ENCODE peak calls at places on chromosomes 16 and 17, in nine cellular contexts. V, P, I, S, Z, O, L, T and X are unnamed samples. For H3K36me3, the result is how much of the 10 kb centered on the place peaks cover.

GRCh38 chr16:79863128-79864031 is 262.8 kb upstream of the MAF start:
- DNase-seq in V (no peak), P (no peak), I (no peak), S (no peak), Z (no peak), O (no peak), L (no peak), T (no peak), X (no peak)

GRCh38 chr17:50667259-50668024 is 32.8 kb downstream of the ABCC3 start:
- DNase-seq in V (no peak), P (no peak), I (no peak), S (no peak), Z (no peak), O (no peak), L (no peak), T (no peak), X (no peak)

GRCh38 chr17:75976175-75976848 is 2.7 kb downstream of the ACOX1 start:
- DNase-seq in V (no peak), P (peak), I (no peak), S (no peak), Z (no peak), O (no peak), L (no peak), T (peak), X (no peak)

GRCh38 chr16:28930652-28931051 is 1.1 kb upstream of the CD19 start:
- DNase-seq in V (no peak), P (no peak), I (no peak), S (peak), Z (no peak), O (peak), L (no peak), T (no peak), X (no peak)

GRCh38 chr16:11683140-11683539 is 14.9 kb downstream of the SNN start:
- DNase-seq in V (no peak), P (no peak), I (no peak), S (peak), Z (no peak), O (no peak), L (no peak), T (no peak), X (no peak)

GRCh38 chr17:33725675-33726271 is 432.7 kb upstream of the ASIC2 start:
- DNase-seq in V (peak), P (peak), I (peak), S (peak), Z (no peak), O (peak), L (peak), T (peak), X (peak)

GRCh38 chr17:39755550-39756375 is 18.0 kb downstream of the GRB7 start:
- DNase-seq in V (peak), P (peak), I (no peak), S (peak), Z (no peak), O (no peak), L (no peak), T (no peak), X (no peak)

GRCh38 chr16:27305839-27306442 is 7.8 kb upstream of the IL4R start:
- DNase-seq in V (no peak), P (no peak), I (no peak), S (no peak), Z (no peak), O (no peak), L (no peak), T (no peak), X (no peak)

GRCh38 chr17:75400326-75400939 is 5.0 kb downstream of the GRB2 start:
- DNase-seq in V (no peak), P (no peak), I (no peak), S (no peak), Z (no peak), O (no peak), L (no peak), T (no peak), X (no peak)

GRCh38 chr17:81090361-81091133 is 55.6 kb downstream of the BAIAP2 start:
- DNase-seq in V (no peak), P (peak), I (peak), S (peak), Z (no peak), O (peak), L (peak), T (peak), X (peak)

GRCh38 chr16:4500283-4500682 is 24.1 kb downstream of the HMOX2 start:
- DNase-seq in V (no peak), P (peak), I (peak), S (no peak), Z (peak), O (no peak), L (no peak), T (peak), X (no peak)

GRCh38 chr17:61409301-61410099 is 9.9 kb downstream of the TBX2 start:
- DNase-seq in V (peak), P (peak), I (peak), S (no peak), Z (peak), O (peak), L (peak), T (peak), X (peak)

GRCh38 chr17:21345236-21345635 is 30.9 kb upstream of the KCNJ12 start:
- DNase-seq in V (no peak), P (no peak), I (no peak), S (peak), Z (no peak), O (no peak), L (peak), T (no peak), X (no peak)

GRCh38 chr17:58176200-58176599 is 9.4 kb downstream of the OR4D2 start:
- DNase-seq in V (no peak), P (peak), I (peak), S (no peak), Z (no peak), O (peak), L (no peak), T (peak), X (peak)

GRCh38 chr17:50904522-50905459 is 38.6 kb upstream of the TOB1 start:
- DNase-seq in V (no peak), P (peak), I (peak), S (peak), Z (no peak), O (peak), L (peak), T (peak), X (no peak)

GRCh38 chr16:11156401-11156800 is 99.6 kb downstream of the SOCS1 start:
- DNase-seq in V (no peak), P (no peak), I (no peak), S (no peak), Z (no peak), O (no peak), L (no peak), T (no peak), X (no peak)

GRCh38 chr16:77686385-77686784 is 35.9 kb upstream of the NUDT7 start:
- DNase-seq in V (no peak), P (no peak), I (no peak), S (no peak), Z (no peak), O (no peak), L (no peak), T (no peak), X (no peak)

GRCh38 chr16:51133691-51134090 is 17.4 kb downstream of the SALL1 start:
- DNase-seq in V (no peak), P (no peak), I (no peak), S (no peak), Z (no peak), O (peak), L (no peak), T (no peak), X (peak)

GRCh38 chr16:69833357-69833781 is 71.2 kb downstream of the WWP2 start:
- DNase-seq in V (no peak), P (peak), I (no peak), S (no peak), Z (no peak), O (no peak), L (no peak), T (no peak), X (no peak)

GRCh38 chr16:1643521-1643920 is 31.4 kb downstream of the CRAMP1 start:
- DNase-seq in V (no peak), P (no peak), I (no peak), S (no peak), Z (no peak), O (no peak), L (no peak), T (no peak), X (no peak)

GRCh38 chr16:79475841-79476240 is 124.7 kb downstream of the MAF start:
- DNase-seq in V (no peak), P (no peak), I (no peak), S (no peak), Z (no peak), O (no peak), L (no peak), T (no peak), X (no peak)

GRCh38 chr17:18247613-18248001 is 10.9 kb downstream of the FLII start:
- DNase-seq in V (no peak), P (no peak), I (no peak), S (no peak), Z (no peak), O (no peak), L (no peak), T (no peak), X (no peak)

GRCh38 chr16:1846416-1846815 is 19.4 kb downstream of the FAHD1 start:
- DNase-seq in V (no peak), P (no peak), I (no peak), S (no peak), Z (no peak), O (no peak), L (no peak), T (no peak), X (no peak)

GRCh38 chr16:27849621-27850020 is 213.9 kb downstream of the GSG1L start:
- DNase-seq in V (no peak), P (no peak), I (no peak), S (no peak), Z (no peak), O (no peak), L (no peak), T (no peak), X (no peak)

GRCh38 chr16:83953796-83954576 is 946 bp downstream of the OSGIN1 start:
- DNase-seq in V (peak), P (peak), I (peak), S (peak), Z (peak), O (peak), L (no peak), T (peak), X (peak)

GRCh38 chr16:56610017-56610608 is 1.7 kb downstream of the MT2A start:
- DNase-seq in V (no peak), P (peak), I (peak), S (peak), Z (peak), O (no peak), L (no peak), T (peak), X (no peak)

GRCh38 chr16:90044111-90044551 is 24.9 kb upstream of the DBNDD1 start:
- DNase-seq in V (no peak), P (no peak), I (peak), S (no peak), Z (peak), O (no peak), L (no peak), T (peak), X (no peak)

GRCh38 chr16:1474796-1475551 is at the start of gene CLCN7:
- DNase-seq in V (peak), P (peak), I (peak), S (peak), Z (peak), O (peak), L (peak), T (peak), X (peak)

GRCh38 chr17:58786586-58787295 is 31.1 kb downstream of the PPM1E start:
- DNase-seq in V (no peak), P (peak), I (peak), S (no peak), Z (peak), O (no peak), L (peak), T (peak), X (no peak)

GRCh38 chr16:49019826-49020401 is 261.7 kb downstream of the CBLN1 start:
- DNase-seq in V (no peak), P (no peak), I (peak), S (no peak), Z (no peak), O (no peak), L (no peak), T (no peak), X (no peak)

GRCh38 chr17:39611441-39612112 is 3.9 kb upstream of the NEUROD2 start:
- DNase-seq in V (no peak), P (no peak), I (no peak), S (no peak), Z (no peak), O (no peak), L (no peak), T (no peak), X (no peak)

GRCh38 chr16:740764-741505 is at the start of gene CIAO3:
- DNase-seq in V (peak), P (peak), I (peak), S (peak), Z (peak), O (peak), L (peak), T (peak), X (peak)

GRCh38 chr16:59048876-59049275 is 314.8 kb upstream of the GOT2 start:
- DNase-seq in V (no peak), P (no peak), I (no peak), S (no peak), Z (no peak), O (no peak), L (no peak), T (no peak), X (no peak)

GRCh38 chr16:85203462-85203813 is 91.2 kb upstream of the CIBAR2 start:
- DNase-seq in V (no peak), P (peak), I (peak), S (no peak), Z (no peak), O (no peak), L (no peak), T (no peak), X (no peak)

GRCh38 chr17:17420035-17420434 is 56.8 kb upstream of the MED9 start:
- DNase-seq in V (no peak), P (no peak), I (no peak), S (no peak), Z (no peak), O (no peak), L (no peak), T (no peak), X (no peak)

GRCh38 chr16:31875112-31875803 is 1.7 kb downstream of the ZNF267 start:
- DNase-seq in V (no peak), P (peak), I (peak), S (peak), Z (no peak), O (no peak), L (no peak), T (no peak), X (no peak)

GRCh38 chr17:732788-733720 is 658 bp downstream of the TLCD3A start:
- DNase-seq in V (peak), P (peak), I (peak), S (peak), Z (no peak), O (peak), L (peak), T (peak), X (peak)

GRCh38 chr17:50048146-50048720 is 7.7 kb upstream of the ITGA3 start:
- DNase-seq in V (no peak), P (no peak), I (peak), S (no peak), Z (no peak), O (no peak), L (no peak), T (no peak), X (no peak)

GRCh38 chr16:721765-722481 is 977 bp downstream of the ANTKMT start:
- DNase-seq in V (no peak), P (no peak), I (no peak), S (no peak), Z (no peak), O (no peak), L (peak), T (no peak), X (no peak)

GRCh38 chr17:77455111-77455877 is 314.5 kb downstream of the SEC14L1 start:
- DNase-seq in V (no peak), P (no peak), I (no peak), S (peak), Z (no peak), O (no peak), L (no peak), T (no peak), X (no peak)

GRCh38 chr17:77454560-77455095 is 313.9 kb downstream of the SEC14L1 start:
- DNase-seq in V (no peak), P (no peak), I (no peak), S (peak), Z (no peak), O (no peak), L (no peak), T (no peak), X (no peak)

GRCh38 chr17:77451894-77452852 is 311.4 kb downstream of the SEC14L1 start:
- DNase-seq in V (no peak), P (peak), I (no peak), S (peak), Z (no peak), O (peak), L (peak), T (peak), X (peak)

GRCh38 chr17:77455878-77456234 is 315.1 kb downstream of the SEC14L1 start:
- DNase-seq in V (no peak), P (no peak), I (no peak), S (no peak), Z (no peak), O (no peak), L (no peak), T (no peak), X (no peak)

DNA sequence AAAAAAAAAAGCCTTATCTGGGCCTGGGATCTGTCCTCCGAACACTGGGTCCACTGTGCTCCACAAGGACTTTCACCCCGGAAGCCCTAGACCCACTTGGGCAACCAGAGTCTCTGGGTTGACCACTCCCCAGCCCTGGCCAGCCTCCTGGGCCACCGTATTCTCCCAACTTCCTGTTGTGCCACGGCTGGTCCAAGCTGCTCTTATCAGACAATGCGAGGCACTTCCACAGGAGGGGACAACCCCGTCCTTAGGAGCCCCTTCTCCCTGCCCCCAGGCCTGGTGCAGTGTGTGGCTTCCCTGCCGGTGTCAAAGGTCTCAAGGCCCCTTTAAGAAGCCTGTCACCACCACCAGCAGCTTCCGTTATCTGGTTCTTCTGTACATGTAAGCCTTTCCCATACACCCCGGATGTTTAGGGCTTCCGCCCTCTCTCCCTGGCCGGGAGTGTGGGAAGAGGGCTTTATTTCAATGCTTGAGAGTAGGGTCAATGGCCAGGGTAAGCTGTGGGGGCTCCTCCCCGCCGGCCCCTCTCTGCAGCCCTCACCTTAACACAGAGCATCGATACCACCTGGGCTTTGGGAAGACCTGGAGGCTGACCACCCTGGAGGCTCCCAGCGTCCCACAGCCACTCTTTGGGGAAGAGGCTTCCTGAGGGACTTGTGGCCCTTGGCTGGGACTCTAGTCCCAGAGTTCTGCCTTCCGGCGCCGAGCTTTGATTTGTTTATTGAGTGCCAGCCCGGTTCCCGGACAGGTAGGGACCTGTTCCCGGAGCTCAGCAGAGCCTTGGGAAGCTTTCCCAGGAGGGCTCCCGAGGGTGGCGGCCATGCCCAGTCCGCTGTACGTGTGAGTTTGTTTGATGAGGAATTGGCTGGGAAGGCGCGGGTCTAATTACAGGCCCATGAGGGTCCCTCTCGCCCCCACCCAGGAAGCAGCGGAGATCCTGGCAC is 313.1 kb downstream of the SEC14L1 start:
- DNase-seq in V (no peak), P (no peak), I (no peak), S (peak), Z (no peak), O (no peak), L (no peak), T (peak), X (no peak)
- TF ChIP-seq EZH2phosphoT487 in V (no peak), P (no peak), I (no peak), S (no peak), Z (no peak), O (no peak), L (no peak), T (no peak), X (no peak)

DNA sequence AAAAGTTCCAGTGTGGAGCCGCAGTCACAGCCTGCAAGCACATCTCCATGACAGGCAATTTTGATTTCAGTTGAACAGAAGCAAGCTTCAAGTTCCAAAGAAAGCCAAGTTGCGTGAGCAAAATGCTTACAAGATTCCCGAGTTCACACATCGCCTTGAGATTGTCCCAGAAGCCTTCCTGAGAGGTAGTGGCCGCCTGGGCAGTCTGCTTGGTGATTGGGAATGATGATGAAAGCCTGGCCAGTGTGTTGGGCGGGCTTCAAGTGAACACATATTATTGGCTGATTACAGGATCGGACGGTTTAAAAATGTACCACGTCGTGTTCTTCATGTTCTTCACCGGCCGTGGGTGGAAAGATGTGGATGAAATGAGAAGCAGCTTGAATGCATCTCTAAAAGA is 185.5 kb downstream of the FOXL1 start:
- DNase-seq in V (no peak), P (peak), I (no peak), S (no peak), Z (no peak), O (no peak), L (no peak), T (no peak), X (no peak)
- H3K36me3 ChIP-seq in V (under half), P (under half), I (under half), S (under half), Z (under half), O (under half), L (under half), T (under half), X (under half)

GRCh38 chr17:3475812-3476686 is at the start of gene ASPA:
- DNase-seq in V (no peak), P (peak), I (no peak), S (no peak), Z (no peak), O (no peak), L (no peak), T (no peak), X (no peak)

GRCh38 chr17:3475155-3475808 is 515 bp upstream of the ASPA start:
- DNase-seq in V (no peak), P (peak), I (no peak), S (no peak), Z (no peak), O (no peak), L (no peak), T (no peak), X (no peak)

GRCh38 chr17:3472137-3472536 is 518 bp upstream of the SPATA22 start:
- DNase-seq in V (no peak), P (no peak), I (no peak), S (no peak), Z (no peak), O (no peak), L (no peak), T (no peak), X (no peak)

GRCh38 chr17:3471599-3471998 is at the start of gene SPATA22:
- DNase-seq in V (no peak), P (no peak), I (no peak), S (no peak), Z (no peak), O (no peak), L (no peak), T (no peak), X (no peak)

GRCh38 chr17:3474212-3474611 is 1.6 kb upstream of the ASPA start:
- DNase-seq in V (no peak), P (peak), I (peak), S (no peak), Z (no peak), O (no peak), L (no peak), T (peak), X (no peak)
- TF ChIP-seq EZH2phosphoT487 in V (no peak), P (no peak), I (no peak), S (no peak), Z (no peak), O (no peak), L (no peak), T (no peak), X (no peak)

GRCh38 chr17:79461041-79461440 is 149.8 kb downstream of the RBFOX3 start:
- DNase-seq in V (no peak), P (peak), I (peak), S (no peak), Z (no peak), O (no peak), L (no peak), T (no peak), X (no peak)
- H3K36me3 ChIP-seq in V (under half), P (under half), I (under half), S (under half), Z (under half), O (under half), L (under half), T (under half), X (under half)

GRCh38 chr16:19677403-19677802 is 40.6 kb downstream of the KNOP1 start:
- DNase-seq in V (no peak), P (no peak), I (no peak), S (no peak), Z (no peak), O (no peak), L (no peak), T (no peak), X (no peak)
- TF ChIP-seq EZH2phosphoT487 in V (no peak), P (no peak), I (no peak), S (no peak), Z (no peak), O (no peak), L (no peak), T (no peak), X (no peak)